ENCODE peak calls at places on chromosomes 1 and 21, in four cellular contexts. L is H7; B is ascending aorta; A is effector memory CD4-positive, alpha-beta T cell. Y is an unnamed sample. For H3K27me3, the result is how much of the 10 kb centered on the place peaks cover.

GRCh38 chr1:19260211-19261138 is 8.9 kb downstream of the MRTO4 start:
- DNase-seq in L (peak), A (no peak), B (no peak), Y (peak)

GRCh38 chr21:43689556-43690337 is 29.2 kb upstream of the PDXK start:
- DNase-seq in L (peak), A (no peak), B (no peak), Y (no peak)

GRCh38 chr21:26881504-26882228 is 36.5 kb upstream of the ADAMTS1 start:
- DNase-seq in L (peak), B (no peak), A (no peak), Y (no peak)

GRCh38 chr1:226404904-226405222 is 3.0 kb downstream of the PARP1 start:
- DNase-seq in L (peak), B (no peak), A (no peak), Y (no peak)

GRCh38 chr1:109269981-109270622 is 12.8 kb downstream of the PSRC1 start:
- DNase-seq in B (no peak), L (peak), A (no peak), Y (no peak)

GRCh38 chr1:10209905-10210810 is at the start of gene KIF1B:
- DNase-seq in A (peak), L (peak), B (peak), Y (peak)

GRCh38 chr1:187264995-187265602 is 436.4 kb downstream of the PLA2G4A start:
- DNase-seq in A (no peak), B (no peak), L (peak), Y (peak)

GRCh38 chr1:68188644-68189340 is 43.5 kb downstream of the WLS start:
- DNase-seq in B (no peak), L (no peak), A (no peak), Y (no peak)

GRCh38 chr1:234776256-234776874 is 166.4 kb upstream of the IRF2BP2 start:
- DNase-seq in L (peak), B (no peak), A (no peak), Y (no peak)

GRCh38 chr1:8423702-8424538 is 106.0 kb downstream of the SLC45A1 start:
- DNase-seq in A (peak), L (peak), B (no peak), Y (peak)

GRCh38 chr1:178238722-178239510 is 145.0 kb downstream of the RASAL2 start:
- DNase-seq in B (no peak), L (no peak), A (no peak), Y (peak)

GRCh38 chr21:15804247-15804985 is 74.6 kb downstream of the USP25 start:
- DNase-seq in B (no peak), A (no peak), L (no peak), Y (no peak)

GRCh38 chr21:38965910-38966504 is 160.3 kb downstream of the ETS2 start:
- DNase-seq in B (no peak), L (peak), A (no peak), Y (no peak)

GRCh38 chr21:44408226-44408625 is 47.1 kb upstream of the LRRC3 start:
- DNase-seq in B (no peak), A (no peak), L (no peak), Y (peak)

GRCh38 chr1:15178571-15179484 is 25.3 kb downstream of the TMEM51 start:
- DNase-seq in B (no peak), L (no peak), A (no peak), Y (peak)

GRCh38 chr1:11531314-11531870 is 52.4 kb downstream of the DISP3 start:
- DNase-seq in L (peak), B (no peak), A (no peak), Y (no peak)

GRCh38 chr1:164611754-164612642 is 53.0 kb downstream of the PBX1 start:
- DNase-seq in A (no peak), B (no peak), L (peak), Y (peak)

GRCh38 chr1:98386675-98387440 is 274.7 kb upstream of the SNX7 start:
- DNase-seq in L (no peak), B (no peak), A (no peak), Y (no peak)

GRCh38 chr1:46749403-46749802 is 30.5 kb upstream of the EFCAB14 start:
- DNase-seq in B (no peak), A (no peak), L (no peak), Y (no peak)

GRCh38 chr1:222048030-222048632 is 306.2 kb upstream of the DUSP10 start:
- DNase-seq in A (no peak), L (no peak), B (no peak), Y (no peak)

GRCh38 chr1:207815913-207816312 is 64.1 kb downstream of the CD46 start:
- DNase-seq in A (no peak), L (no peak), B (no peak), Y (no peak)

GRCh38 chr1:6162773-6163172 is 17.3 kb downstream of the CHD5 start:
- DNase-seq in L (peak), A (no peak), B (no peak), Y (no peak)

GRCh38 chr1:170590921-170591705 is 59.1 kb downstream of the GORAB start:
- DNase-seq in B (no peak), L (no peak), A (no peak), Y (no peak)

DNA sequence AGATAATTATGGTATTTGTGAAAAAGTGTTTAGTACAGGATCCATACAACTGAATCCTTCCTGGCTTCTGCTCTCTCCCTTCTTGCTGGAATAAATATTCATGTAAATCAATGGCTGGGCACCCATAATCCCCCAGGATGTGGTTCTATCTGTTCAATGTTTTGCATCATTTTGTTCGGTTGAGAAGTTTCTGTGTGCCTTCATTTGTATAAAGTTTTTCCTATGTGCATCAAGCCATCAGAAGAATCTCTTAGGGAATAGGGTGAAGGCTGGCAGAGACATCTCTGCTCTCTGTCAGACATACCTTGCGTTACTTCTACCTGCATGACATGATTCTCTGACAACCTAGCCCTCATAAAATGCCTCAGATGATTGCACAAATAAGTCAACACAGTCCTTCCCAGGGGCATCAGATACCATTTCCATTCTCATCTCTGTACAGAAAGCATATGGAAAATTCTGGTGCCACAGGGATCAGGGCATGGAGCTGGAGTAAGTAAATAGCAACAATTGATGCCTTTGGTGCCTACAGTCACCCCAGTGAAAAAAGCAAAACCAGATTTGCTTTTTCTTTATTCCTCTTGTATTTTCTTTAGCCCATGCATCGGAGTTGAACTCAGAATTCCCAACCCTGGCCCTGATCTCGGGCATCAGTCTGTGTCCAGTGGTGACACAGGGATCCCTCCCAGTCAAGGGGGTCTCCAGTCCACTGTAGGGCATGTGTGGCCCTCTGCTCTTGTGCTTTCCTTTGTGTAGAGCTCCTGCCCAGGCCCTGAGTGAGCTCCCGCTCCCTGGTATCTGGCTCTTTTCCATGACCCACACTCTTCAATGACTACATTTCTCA is 39.7 kb upstream of the ATP1A1 start:
- DNase-seq in L (no peak), B (no peak), A (no peak), Y (no peak)
- H3K27me3 ChIP-seq in L (under half), B (under half), A (under half), Y (under half)

DNA sequence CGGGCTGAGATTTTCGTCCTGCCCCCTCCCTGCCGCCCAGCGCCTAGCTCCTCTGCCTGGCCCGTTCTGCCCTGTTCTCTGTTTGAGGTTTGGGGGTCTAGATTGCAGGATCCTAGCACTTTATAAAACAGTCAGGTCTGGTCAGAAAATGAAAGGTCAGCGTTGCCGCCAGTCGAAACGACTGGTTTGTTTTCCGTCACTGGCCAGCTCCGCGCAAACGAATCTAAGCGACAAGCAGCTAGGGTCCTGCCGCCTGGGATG is 4.4 kb downstream of the GFI1 start:
- DNase-seq in A (no peak), B (no peak), L (no peak), Y (no peak)
- H3K4me3 ChIP-seq in A (peak), B (peak), L (peak), Y (peak)

GRCh38 chr1:32966900-32967299 is 2.3 kb upstream of the RNF19B start:
- DNase-seq in L (no peak), B (no peak), A (no peak), Y (no peak)
- H3K27me3 ChIP-seq in L (under half), B (under half), A (under half), Y (under half)

GRCh38 chr1:17676387-17677060 is 78.6 kb upstream of the ACTL8 start:
- DNase-seq in A (no peak), B (no peak), L (no peak), Y (no peak)

GRCh38 chr1:17675681-17676243 is 79.4 kb upstream of the ACTL8 start:
- DNase-seq in B (no peak), A (no peak), L (no peak), Y (no peak)

GRCh38 chr1:17672226-17672625 is 82.9 kb upstream of the ACTL8 start:
- DNase-seq in A (no peak), L (no peak), B (no peak), Y (no peak)

GRCh38 chr1:17673335-17674075 is 81.6 kb upstream of the ACTL8 start:
- DNase-seq in A (no peak), B (no peak), L (no peak), Y (no peak)

GRCh38 chr1:17674707-17675505 is 80.2 kb upstream of the ACTL8 start:
- DNase-seq in A (no peak), B (no peak), L (no peak), Y (no peak)
- H3K4me3 ChIP-seq in A (no peak), B (no peak), L (no peak), Y (no peak)

DNA sequence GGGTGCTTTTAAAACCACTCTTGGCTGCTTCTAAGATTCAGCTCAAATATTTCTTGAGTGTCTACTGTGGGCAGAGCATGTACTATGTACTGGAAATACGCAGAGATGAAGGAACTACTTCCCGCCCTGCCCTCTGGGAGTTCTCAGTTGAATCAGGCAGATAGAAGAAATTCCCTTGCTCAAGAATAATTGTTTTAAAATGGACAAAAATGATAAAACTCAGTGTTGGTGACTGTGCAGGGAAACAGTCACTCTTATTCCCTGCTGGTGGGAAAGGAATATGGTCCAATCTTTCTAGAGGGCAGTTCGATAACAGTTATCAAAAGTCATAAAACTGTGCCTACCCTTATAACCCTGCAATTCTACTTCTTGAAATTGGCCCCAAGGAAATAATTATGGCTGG is 16.9 kb upstream of the GRHL3 start:
- DNase-seq in L (no peak), B (no peak), A (no peak), Y (no peak)
- H3K27me3 ChIP-seq in L (under half), B (under half), A (under half), Y (under half)

DNA sequence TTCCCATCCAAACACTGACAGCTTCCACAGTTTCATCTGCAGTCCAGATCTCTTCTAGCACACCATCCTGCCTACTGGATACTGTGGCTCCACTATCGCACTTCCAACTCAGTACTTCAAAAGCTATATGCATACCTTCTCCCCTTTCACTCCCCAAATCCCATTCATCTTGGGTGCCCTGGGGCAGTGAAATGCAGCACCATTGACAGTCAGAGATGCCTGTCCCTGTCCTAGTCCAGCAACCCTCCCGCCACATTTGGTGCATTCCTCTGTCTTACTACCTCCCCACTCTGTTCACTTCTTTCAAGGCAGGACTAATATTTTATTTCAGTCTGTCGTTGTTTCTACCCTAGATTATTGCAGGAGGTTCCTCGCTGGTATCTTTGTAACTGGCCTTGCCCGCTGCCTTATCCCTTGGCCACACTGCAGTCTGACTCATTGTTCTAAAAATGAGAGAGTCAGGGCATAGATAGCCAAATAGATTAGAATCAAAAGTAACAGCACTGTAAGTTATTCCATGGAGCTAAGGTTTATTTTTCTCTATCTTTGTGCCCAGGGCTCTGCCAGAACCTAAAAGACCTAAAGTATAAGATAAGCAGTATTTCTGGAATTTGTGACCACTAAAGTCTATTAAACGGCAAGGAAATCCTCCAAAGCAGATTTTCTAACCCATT is 96.7 kb downstream of the ESRRG start:
- DNase-seq in B (no peak), L (no peak), A (no peak), Y (peak)
- H3K4me3 ChIP-seq in B (no peak), L (no peak), A (no peak), Y (no peak)

GRCh38 chr1:154417338-154417608 is 12.1 kb downstream of the IL6R start:
- DNase-seq in A (no peak), L (no peak), B (no peak), Y (no peak)

GRCh38 chr1:154416496-154417337 is 11.6 kb downstream of the IL6R start:
- DNase-seq in L (no peak), A (no peak), B (no peak), Y (no peak)

GRCh38 chr1:154411525-154411924 is 6.4 kb downstream of the IL6R start:
- DNase-seq in L (no peak), A (no peak), B (no peak), Y (no peak)

GRCh38 chr1:154413177-154413576 is 8.0 kb downstream of the IL6R start:
- DNase-seq in L (peak), A (no peak), B (no peak), Y (no peak)

GRCh38 chr1:154414606-154415005 is 9.5 kb downstream of the IL6R start:
- DNase-seq in A (no peak), B (no peak), L (no peak), Y (no peak)
- H3K27me3 ChIP-seq in A (under half), B (under half), L (under half), Y (under half)

GRCh38 chr1:31239653-31240241 is at the start of gene NKAIN1:
- DNase-seq in A (no peak), L (peak), B (no peak), Y (peak)
- H3K4me3 ChIP-seq in A (no peak), L (peak), B (peak), Y (peak)

DNA sequence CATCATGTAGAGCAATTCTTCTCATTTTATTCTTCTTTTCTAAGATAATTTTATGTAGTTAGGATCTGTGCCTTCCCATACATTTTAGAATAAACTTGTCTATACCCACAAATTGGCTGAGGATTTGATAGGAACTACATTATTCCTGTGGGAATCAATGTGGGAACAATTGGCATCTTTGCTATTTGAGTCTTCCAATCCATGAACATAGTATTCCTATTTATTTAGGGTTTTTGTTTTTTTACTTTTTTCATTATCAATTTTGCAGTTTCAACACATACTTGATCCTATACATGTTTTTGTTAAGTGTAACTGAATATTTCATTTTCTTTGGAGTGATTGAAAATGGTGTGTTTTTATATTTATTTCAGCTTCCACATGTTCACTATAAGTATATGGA is 8.1 kb upstream of the WNT9A start:
- DNase-seq in L (no peak), A (no peak), B (no peak), Y (no peak)
- H3K27me3 ChIP-seq in L (under half), A (under half), B (under half), Y (under half)

Y was measured in MG63.